ENCODE peak calls at places on chromosomes 16 and 17, in seven cellular contexts. R is AG04450, W is MCF 10A, J is HepG2, E is fibroblast of lung, S is mesothelial cell of epicardium, N is colonic mucosa. V is an unnamed sample.

GRCh38 chr17:35799942-35800341 is 4.5 kb upstream of the MMP28 start:
- DNase-seq in S (no peak), E (peak), R (no peak), N (peak), J (no peak), W (peak), V (no peak)

GRCh38 chr17:51510940-51511339 is 250.6 kb downstream of the UTP18 start:
- DNase-seq in R (no peak), W (no peak), J (no peak), N (no peak), S (no peak), E (no peak), V (no peak)

GRCh38 chr17:56850591-56850990 is 16.6 kb downstream of the DGKE start:
- DNase-seq in E (no peak), N (no peak), W (no peak), J (no peak), R (no peak), S (no peak), V (no peak)

GRCh38 chr16:81889896-81890634 is 111.0 kb downstream of the PLCG2 start:
- DNase-seq in R (peak), J (peak), N (peak), S (peak), E (peak), W (peak), V (peak)

GRCh38 chr17:15882777-15883176 is 62.2 kb upstream of the ADORA2B start:
- DNase-seq in W (no peak), E (no peak), J (no peak), S (no peak), N (no peak), R (no peak), V (no peak)

GRCh38 chr16:21302898-21303528 is 24.9 kb upstream of the CRYM start:
- DNase-seq in R (peak), S (no peak), W (peak), N (peak), E (peak), J (no peak), V (peak)

GRCh38 chr17:63487014-63487339 is 10.1 kb downstream of the ACE start:
- DNase-seq in E (no peak), R (no peak), S (no peak), J (no peak), W (no peak), N (no peak), V (no peak)

GRCh38 chr17:68981288-68981687 is 26.1 kb upstream of the ABCA8 start:
- DNase-seq in E (peak), R (peak), W (peak), N (peak), J (peak), S (no peak), V (peak)

GRCh38 chr17:76775021-76775420 is 37.1 kb downstream of the MFSD11 start:
- DNase-seq in E (no peak), S (no peak), W (no peak), J (no peak), R (no peak), N (no peak), V (no peak)

GRCh38 chr16:88827727-88828126 is 16.0 kb upstream of the APRT start:
- DNase-seq in R (no peak), W (no peak), N (no peak), S (no peak), E (no peak), J (no peak), V (no peak)

GRCh38 chr17:882827-883585 is 96.6 kb downstream of the NXN start:
- DNase-seq in J (peak), E (peak), R (no peak), W (peak), N (peak), S (no peak), V (no peak)

GRCh38 chr17:5522476-5522875 is 36.1 kb downstream of the MIS12 start:
- DNase-seq in S (no peak), N (no peak), J (no peak), E (no peak), W (no peak), R (no peak), V (no peak)

GRCh38 chr17:42675984-42676423 is 790 bp downstream of the PLEKHH3 start:
- DNase-seq in N (peak), E (peak), R (no peak), J (no peak), W (peak), S (peak), V (no peak)

GRCh38 chr16:19380316-19380715 is 37.4 kb upstream of the TMC5 start:
- DNase-seq in N (no peak), R (no peak), E (no peak), S (no peak), J (no peak), W (no peak), V (no peak)

GRCh38 chr17:44307387-44308186 is 814 bp upstream of the RUNDC3A start:
- DNase-seq in J (no peak), E (peak), W (peak), R (no peak), S (peak), N (no peak), V (no peak)

GRCh38 chr16:48479319-48479718 is 94.1 kb upstream of the SIAH1 start:
- DNase-seq in N (no peak), R (no peak), W (no peak), J (no peak), S (no peak), E (no peak), V (no peak)

GRCh38 chr16:88468289-88469129 is 15.4 kb downstream of the ZFPM1 start:
- DNase-seq in E (no peak), N (no peak), J (peak), W (peak), S (no peak), R (no peak), V (no peak)

GRCh38 chr16:71387045-71387871 is 28.7 kb downstream of the CALB2 start:
- DNase-seq in W (no peak), J (no peak), N (no peak), R (no peak), S (no peak), E (no peak), V (no peak)

GRCh38 chr16:66150691-66151090 is 215.8 kb upstream of the CDH5 start:
- DNase-seq in W (no peak), J (no peak), N (no peak), E (peak), R (no peak), S (no peak), V (no peak)

GRCh38 chr16:82433042-82433441 is 193.7 kb upstream of the CDH13 start:
- DNase-seq in R (no peak), W (no peak), N (no peak), S (no peak), E (no peak), J (no peak), V (no peak)

GRCh38 chr16:87226926-87227650 is 90.1 kb downstream of the C16orf95 start:
- DNase-seq in S (no peak), N (no peak), W (no peak), J (no peak), E (peak), R (peak), V (no peak)

GRCh38 chr17:38455288-38455915 is 27.1 kb downstream of the ARHGAP23 start:
- DNase-seq in E (no peak), N (no peak), R (no peak), J (no peak), W (no peak), S (no peak), V (no peak)

GRCh38 chr17:77581480-77581879 is 377.0 kb upstream of the TNRC6C start:
- DNase-seq in W (peak), R (no peak), E (peak), N (no peak), J (no peak), S (no peak), V (no peak)

GRCh38 chr16:89502319-89502843 is 5.8 kb upstream of the SPG7 start:
- DNase-seq in R (no peak), J (peak), N (peak), W (peak), E (peak), S (no peak), V (no peak)

GRCh38 chr17:11554542-11554941 is 43.7 kb upstream of the DNAH9 start:
- DNase-seq in J (no peak), S (no peak), R (no peak), N (no peak), E (no peak), W (no peak), V (no peak)

GRCh38 chr17:36105718-36106117 is 2.1 kb downstream of the CCL4 start:
- DNase-seq in E (no peak), W (no peak), N (no peak), R (no peak), S (no peak), J (no peak), V (no peak)

GRCh38 chr16:70160821-70161220 is 12.8 kb upstream of the CLEC18C start:
- DNase-seq in S (no peak), J (no peak), N (no peak), R (no peak), W (no peak), E (no peak), V (no peak)

GRCh38 chr17:7367083-7367482 is 12.1 kb downstream of the TMEM95 start:
- DNase-seq in E (no peak), W (no peak), R (no peak), J (no peak), S (no peak), N (no peak), V (no peak)

GRCh38 chr16:83967091-83967490 is 953 bp upstream of the NECAB2 start:
- DNase-seq in J (no peak), E (no peak), W (no peak), R (no peak), S (no peak), N (no peak), V (no peak)

GRCh38 chr17:68290955-68291835 is at the start of the genes ARSG and SLC16A6:
- DNase-seq in R (no peak), E (peak), J (peak), N (peak), W (peak), S (peak), V (no peak)

GRCh38 chr17:71349908-71350600 is 770.8 kb upstream of the SOX9 start:
- DNase-seq in J (no peak), E (peak), N (no peak), R (no peak), S (no peak), W (no peak), V (no peak)

GRCh38 chr16:80976946-80977345 is 29.7 kb downstream of the CMC2 start:
- DNase-seq in S (no peak), E (no peak), J (no peak), R (no peak), N (no peak), W (no peak), V (no peak)

GRCh38 chr16:8714143-8714542 is 39.7 kb downstream of the ABAT start:
- DNase-seq in S (no peak), R (no peak), J (no peak), E (no peak), N (no peak), W (no peak), V (no peak)

GRCh38 chr17:46264456-46265198 is 30.3 kb upstream of the LRRC37A start:
- DNase-seq in S (no peak), W (peak), R (peak), E (peak), N (no peak), J (peak), V (peak)

GRCh38 chr17:77884019-77884418 is 74.5 kb upstream of the TNRC6C start:
- DNase-seq in J (no peak), E (peak), N (no peak), R (no peak), W (no peak), S (no peak), V (no peak)

GRCh38 chr16:17374668-17375255 is 96.0 kb downstream of the XYLT1 start:
- DNase-seq in S (no peak), E (no peak), W (no peak), J (no peak), R (no peak), N (no peak), V (no peak)

DNA sequence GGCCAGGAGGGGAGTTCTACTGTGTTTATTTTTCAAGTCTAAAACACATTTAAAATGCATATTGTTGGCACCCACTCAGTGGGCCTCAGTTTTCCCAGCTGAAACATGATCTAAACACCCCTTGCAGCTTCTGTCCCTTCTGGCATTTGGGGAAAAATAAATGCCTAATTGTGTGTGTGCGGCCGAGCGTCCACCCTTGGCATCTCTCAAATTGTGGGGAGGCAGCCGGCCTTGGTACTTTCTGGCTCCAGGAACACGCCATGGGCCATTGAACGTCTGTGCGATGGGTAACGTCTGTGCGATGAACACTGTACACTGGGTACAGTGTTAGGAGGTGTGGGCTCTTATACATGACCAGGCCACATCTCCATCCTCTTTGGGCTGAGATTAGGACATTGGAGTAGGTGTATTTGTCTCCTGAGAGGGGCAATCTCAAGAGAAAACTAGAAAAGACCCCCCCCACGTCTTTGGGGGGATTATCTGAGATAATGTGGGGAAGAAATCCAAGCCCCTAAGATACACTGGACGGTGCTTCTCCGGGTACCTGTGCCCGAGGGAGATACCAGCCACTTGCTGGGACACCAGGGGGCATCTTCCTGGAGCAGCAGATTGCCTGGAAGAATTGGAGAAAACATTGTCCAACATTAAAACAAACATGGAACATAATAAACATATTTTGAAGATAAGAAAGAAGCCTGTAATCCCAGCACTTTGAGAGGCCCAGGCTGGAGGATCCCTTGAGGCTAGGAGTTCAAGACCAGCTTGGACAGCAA is 54.9 kb downstream of the RAB11FIP4 start:
- DNase-seq in S (no peak), R (no peak), E (no peak), W (no peak), N (no peak), J (no peak), V (no peak)
- TF ChIP-seq CTCF in S (no peak), R (peak), E (no peak), W (peak), N (no peak), J (peak), V (no peak)

GRCh38 chr17:28363186-28363585 is 1.8 kb downstream of the SEBOX start:
- DNase-seq in S (no peak), N (no peak), R (no peak), J (no peak), E (no peak), W (no peak), V (no peak)

GRCh38 chr17:28357901-28358197 is 522 bp upstream of the POLDIP2 start:
- DNase-seq in J (no peak), E (no peak), R (no peak), W (no peak), N (no peak), S (no peak), V (no peak)

GRCh38 chr17:28357061-28357900 is at the start of gene POLDIP2:
- DNase-seq in W (peak), N (peak), R (peak), J (peak), E (peak), S (peak), V (peak)
- TF ChIP-seq CTCF in W (no peak), N (no peak), R (no peak), J (peak), E (no peak), S (no peak), V (no peak)

DNA sequence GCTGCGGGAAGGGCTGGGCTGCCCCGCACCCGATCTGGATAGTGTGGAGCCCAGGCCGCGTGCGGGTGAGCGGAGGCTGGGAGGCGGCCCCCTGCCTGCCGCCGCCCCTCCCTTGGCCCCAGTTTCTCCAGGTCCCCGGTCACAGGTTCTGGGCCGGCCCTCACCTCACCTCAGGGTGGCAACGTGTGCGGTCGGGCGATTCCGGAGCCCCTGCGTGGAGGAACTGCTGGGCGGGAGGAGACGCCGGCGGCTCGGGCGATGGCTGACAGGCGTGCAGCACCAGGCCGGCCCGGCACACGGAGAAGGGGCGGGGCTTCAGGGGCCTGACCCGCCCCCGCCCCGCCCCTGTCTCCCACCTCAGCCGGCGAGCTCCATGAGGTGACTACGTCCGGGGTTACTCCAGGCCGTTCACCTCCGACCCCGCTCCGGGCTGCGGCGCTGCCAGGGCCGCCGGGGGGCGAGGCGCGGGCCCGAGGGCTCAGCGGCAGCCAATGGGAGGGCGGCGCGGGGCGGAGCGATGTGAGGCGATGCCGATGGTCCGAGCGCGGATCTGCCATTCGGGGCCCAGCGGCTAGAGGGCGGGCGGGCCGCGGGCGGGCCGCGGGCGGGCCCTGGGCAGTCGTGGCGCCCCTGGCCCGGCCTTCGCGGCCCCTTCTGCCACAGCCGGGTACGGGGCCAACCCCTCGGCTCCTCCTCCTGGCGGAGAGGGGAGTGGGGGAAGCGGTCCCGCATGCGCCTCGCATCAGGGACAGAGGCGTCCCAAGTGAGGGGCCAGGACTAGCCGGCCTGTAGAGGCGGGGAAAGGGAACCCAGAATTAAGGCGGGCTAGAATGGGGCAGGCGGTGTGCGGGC is 16.7 kb upstream of the C17orf78 start:
- DNase-seq in W (peak), R (peak), N (peak), S (peak), E (peak), J (peak), V (peak)
- TF ChIP-seq CTCF in W (peak), R (peak), N (peak), S (no peak), E (no peak), J (no peak), V (no peak)

GRCh38 chr16:62208934-62209333 is 172.7 kb upstream of the CDH8 start:
- DNase-seq in J (no peak), S (no peak), E (no peak), N (no peak), W (no peak), R (no peak), V (no peak)

GRCh38 chr16:62213763-62214162 is 177.5 kb upstream of the CDH8 start:
- DNase-seq in W (no peak), E (no peak), R (no peak), N (no peak), S (no peak), J (peak), V (no peak)
- TF ChIP-seq CTCF in W (no peak), E (no peak), R (no peak), N (no peak), S (peak), J (peak), V (no peak)

GRCh38 chr17:48569676-48570324 is 8.3 kb downstream of the HOXB4 start:
- DNase-seq in R (no peak), S (no peak), J (no peak), E (peak), N (no peak), W (no peak), V (no peak)
- TF ChIP-seq CTCF in R (peak), S (peak), J (no peak), E (no peak), N (no peak), W (no peak), V (no peak)

V was measured in AG09319.